ENCODE peak calls at places on chromosomes 7 and 10, in five cellular contexts. A, C, U, K and N are unnamed samples.

GRCh38 chr10:106224676-106225075 is 939.8 kb downstream of the SORCS1 start:
- DNase-seq in K (no peak), U (no peak), A (no peak), C (no peak), N (no peak)

GRCh38 chr10:126393076-126393475 is 4.8 kb upstream of the ADAM12 start:
- DNase-seq in K (no peak), U (no peak), A (no peak), C (no peak), N (no peak)

GRCh38 chr7:117892821-117893220 is 19.6 kb upstream of the CTTNBP2 start:
- DNase-seq in U (no peak), K (no peak), A (no peak), C (no peak), N (no peak)

GRCh38 chr7:16066805-16067459 is 354.4 kb downstream of the CRPPA start:
- DNase-seq in K (no peak), U (no peak), A (no peak), C (no peak), N (no peak)

GRCh38 chr10:95327367-95327766 is 36.6 kb upstream of the PDLIM1 start:
- DNase-seq in C (no peak), K (no peak), U (no peak), A (no peak), N (no peak)

GRCh38 chr10:123759496-123760070 is 93.4 kb downstream of the GPR26 start:
- DNase-seq in C (no peak), U (no peak), K (no peak), A (no peak), N (no peak)

GRCh38 chr7:123784263-123784662 is 35.5 kb upstream of the WASL start:
- DNase-seq in A (no peak), K (no peak), U (no peak), C (no peak), N (no peak)

GRCh38 chr10:3095373-3096139 is 28.2 kb downstream of the PFKP start:
- DNase-seq in A (peak), U (peak), C (no peak), K (no peak), N (peak)

GRCh38 chr10:121669010-121669366 is 70.7 kb upstream of the FGFR2 start:
- DNase-seq in K (no peak), A (no peak), C (no peak), U (no peak), N (no peak)

GRCh38 chr10:109883859-109884771 is 39.2 kb downstream of the XPNPEP1 start:
- DNase-seq in A (peak), C (peak), K (peak), U (no peak), N (peak)

GRCh38 chr10:109886037-109886787 is 37.1 kb downstream of the XPNPEP1 start:
- DNase-seq in U (no peak), A (no peak), C (no peak), K (no peak), N (no peak)

GRCh38 chr10:109880886-109881467 is 42.3 kb downstream of the XPNPEP1 start:
- DNase-seq in K (no peak), A (no peak), C (no peak), U (no peak), N (no peak)

GRCh38 chr10:109881481-109881880 is 41.8 kb downstream of the XPNPEP1 start:
- DNase-seq in C (no peak), K (no peak), U (no peak), A (no peak), N (no peak)

DNA sequence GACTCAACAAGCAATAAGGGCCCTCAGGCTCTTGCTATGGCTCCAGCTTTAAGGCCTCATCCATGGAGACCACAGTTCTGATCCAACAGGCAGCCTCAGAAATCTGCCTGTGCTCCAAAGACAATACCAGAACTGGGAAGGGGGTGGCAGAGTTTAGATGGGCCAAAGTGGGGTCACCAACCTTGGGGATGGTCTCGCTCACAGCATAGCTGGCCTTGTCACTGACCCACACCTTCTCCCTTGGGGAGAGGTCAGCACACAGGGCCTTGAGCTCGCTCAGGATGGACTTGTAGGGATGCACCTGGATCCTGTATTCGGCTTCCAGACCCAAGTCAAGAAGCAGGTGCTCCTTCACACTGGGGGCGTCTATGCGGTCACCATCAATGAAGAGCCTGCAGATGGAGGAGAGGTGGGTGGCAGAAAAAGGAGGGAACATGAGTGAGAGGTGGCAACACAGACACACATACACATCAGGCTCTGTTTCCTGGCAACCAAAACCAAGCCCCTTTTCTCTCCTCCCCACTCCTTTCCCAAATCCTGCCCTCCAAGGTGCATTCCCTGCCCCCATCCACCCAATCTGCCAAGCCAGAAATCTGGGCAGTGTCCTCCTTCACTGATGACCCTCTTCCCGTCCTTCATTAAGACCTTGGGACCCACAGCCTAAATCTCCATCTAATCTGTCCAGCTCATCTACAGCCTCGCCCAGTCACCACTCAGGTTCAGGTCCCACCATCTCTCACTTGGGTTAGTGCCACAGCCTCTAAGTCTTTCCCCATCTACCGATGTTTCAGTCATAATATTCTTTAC is 40.9 kb downstream of the XPNPEP1 start:
- DNase-seq in C (no peak), U (no peak), A (no peak), K (no peak), N (no peak)
- TF ChIP-seq SUZ12 in C (no peak), U (no peak), A (no peak), K (no peak), N (no peak)

GRCh38 chr7:132614428-132615076 is 38.3 kb upstream of the PLXNA4 start:
- DNase-seq in C (no peak), U (no peak), K (no peak), A (no peak), N (no peak)
- TF ChIP-seq SUZ12 in C (no peak), U (no peak), K (no peak), A (no peak), N (no peak)

GRCh38 chr10:50625663-50626062 is 1.9 kb upstream of the SGMS1 start:
- DNase-seq in C (peak), U (no peak), K (no peak), A (no peak), N (no peak)
- TF ChIP-seq SUZ12 in C (no peak), U (no peak), K (no peak), A (no peak), N (no peak)

GRCh38 chr10:71090330-71090729 is 122.0 kb upstream of the UNC5B start:
- DNase-seq in U (no peak), A (no peak), K (no peak), C (no peak), N (no peak)

GRCh38 chr10:71088054-71088453 is 124.3 kb upstream of the UNC5B start:
- DNase-seq in C (no peak), K (peak), U (no peak), A (no peak), N (no peak)

GRCh38 chr10:71090801-71091200 is 121.6 kb upstream of the UNC5B start:
- DNase-seq in U (no peak), A (no peak), K (peak), C (no peak), N (no peak)

GRCh38 chr10:71087622-71088021 is 124.7 kb upstream of the UNC5B start:
- DNase-seq in A (no peak), C (no peak), U (no peak), K (peak), N (peak)

DNA sequence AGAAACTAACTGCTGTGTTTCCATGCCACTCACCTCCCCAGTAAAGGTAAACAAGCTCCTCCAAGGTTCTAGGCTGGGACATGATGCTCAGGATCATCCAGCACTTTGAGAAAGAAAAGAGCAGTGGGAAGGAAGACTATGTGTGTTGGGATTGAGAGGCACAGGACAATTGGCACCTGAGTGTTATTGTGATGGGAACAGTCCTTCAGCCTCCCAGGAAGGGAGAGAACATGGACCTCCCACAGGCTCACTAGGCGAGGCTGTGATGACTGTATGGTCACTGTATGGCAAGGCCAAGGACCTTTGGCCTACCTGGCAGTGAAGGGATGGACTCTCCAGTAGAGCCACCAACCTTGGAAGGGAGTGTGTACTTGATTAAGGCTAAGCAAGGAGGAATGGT is 123.2 kb upstream of the UNC5B start:
- DNase-seq in U (no peak), C (no peak), K (peak), A (no peak), N (peak)
- TF ChIP-seq SUZ12 in U (no peak), C (no peak), K (no peak), A (no peak), N (no peak)

GRCh38 chr10:20957744-20958143 is 60.6 kb upstream of the NEBL start:
- DNase-seq in C (no peak), A (no peak), U (no peak), K (no peak), N (no peak)

GRCh38 chr10:20958225-20958624 is 61.1 kb upstream of the NEBL start:
- DNase-seq in K (no peak), C (no peak), U (no peak), A (no peak), N (no peak)

GRCh38 chr10:20958764-20959163 is 61.7 kb upstream of the NEBL start:
- DNase-seq in C (no peak), U (no peak), A (no peak), K (no peak), N (no peak)

GRCh38 chr10:20955355-20955893 is 58.3 kb upstream of the NEBL start:
- DNase-seq in C (no peak), A (no peak), K (no peak), U (no peak), N (no peak)

DNA sequence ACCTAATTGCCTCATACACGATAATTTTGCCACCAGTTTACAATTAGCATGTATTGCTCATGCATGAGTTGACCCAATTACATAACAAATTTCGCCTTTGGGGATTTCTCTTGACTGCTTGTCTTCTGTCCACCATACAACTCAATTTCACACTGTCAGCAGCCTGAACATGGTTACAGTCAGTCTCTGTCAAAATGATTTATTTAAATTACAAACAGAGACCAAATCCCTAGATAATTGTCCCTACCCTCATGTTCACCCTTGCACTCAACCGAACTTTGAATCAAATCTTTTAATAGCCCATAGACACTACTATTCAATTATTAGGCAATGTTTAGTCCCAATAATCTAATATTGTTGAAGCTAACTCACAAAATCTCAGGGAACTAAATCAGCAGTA is 59.7 kb upstream of the NEBL start:
- DNase-seq in C (no peak), K (no peak), A (no peak), U (no peak), N (no peak)
- TF ChIP-seq SUZ12 in C (no peak), K (no peak), A (no peak), U (no peak), N (no peak)